ENCODE peak calls at places on chromosomes 11 and 22, in nine cellular contexts. One of them, this sample, is unnamed.
A peak's percentile ranks its signal among the peaks of the same experiment; 100 is the strongest.

GRCh38 chr11:17979770-17980371 is 33.0 kb downstream of the SERGEF start:
- DNase-seq in stimulated activated CD4-positive, alpha-beta T cell treated with anti-CD3 and anti-CD28 coated beads, Interleukin-12 subunit alpha, Interleukin-12 subunit beta, amount 100 ng/mL, for 4 hours: no peak
- DNase-seq in NCI-H460: peak; percentile 26
- DNase-seq in upper lobe of right lung: no peak
- DNase-seq in foreskin fibroblast: peak; percentile 38
- DNase-seq in putamen: no peak
- DNase-seq in stimulated activated CD8-positive, alpha-beta memory T cell treated with anti-CD3 and anti-CD28 coated beads, Interleukin-15, amount 100 ng/mL, for 1 hour: no peak
- DNase-seq in lower lobe of right lung: no peak
- DNase-seq in activated naive CD8-positive, alpha-beta T cell treated with anti-CD3 and anti-CD28 coated beads, Interleukin-2, amount 10 ng/mL, durations not matched to agents 7 days and 5 days: no peak
- DNase-seq in this sample: no peak

GRCh38 chr11:100188137-100188783 is 498.8 kb upstream of the ARHGAP42 start:
- DNase-seq in stimulated activated CD4-positive, alpha-beta T cell treated with anti-CD3 and anti-CD28 coated beads, Interleukin-12 subunit alpha, Interleukin-12 subunit beta, amount 100 ng/mL, for 4 hours: no peak
- DNase-seq in NCI-H460: no peak
- DNase-seq in upper lobe of right lung: no peak
- DNase-seq in foreskin fibroblast: no peak
- DNase-seq in putamen: no peak
- DNase-seq in stimulated activated CD8-positive, alpha-beta memory T cell treated with anti-CD3 and anti-CD28 coated beads, Interleukin-15, amount 100 ng/mL, for 1 hour: no peak
- DNase-seq in lower lobe of right lung: no peak
- DNase-seq in activated naive CD8-positive, alpha-beta T cell treated with anti-CD3 and anti-CD28 coated beads, Interleukin-2, amount 10 ng/mL, durations not matched to agents 7 days and 5 days: no peak
- DNase-seq in this sample: no peak

GRCh38 chr11:11567862-11568650 is 53.7 kb downstream of the GALNT18 start:
- DNase-seq in stimulated activated CD4-positive, alpha-beta T cell treated with anti-CD3 and anti-CD28 coated beads, Interleukin-12 subunit alpha, Interleukin-12 subunit beta, amount 100 ng/mL, for 4 hours: no peak
- DNase-seq in NCI-H460: no peak
- DNase-seq in upper lobe of right lung: no peak
- DNase-seq in foreskin fibroblast: peak; percentile 47
- DNase-seq in putamen: no peak
- DNase-seq in stimulated activated CD8-positive, alpha-beta memory T cell treated with anti-CD3 and anti-CD28 coated beads, Interleukin-15, amount 100 ng/mL, for 1 hour: no peak
- DNase-seq in lower lobe of right lung: no peak
- DNase-seq in activated naive CD8-positive, alpha-beta T cell treated with anti-CD3 and anti-CD28 coated beads, Interleukin-2, amount 10 ng/mL, durations not matched to agents 7 days and 5 days: no peak
- DNase-seq in this sample: peak; percentile 10

GRCh38 chr11:69249086-69249640 is 44.8 kb upstream of the MYEOV start:
- DNase-seq in stimulated activated CD4-positive, alpha-beta T cell treated with anti-CD3 and anti-CD28 coated beads, Interleukin-12 subunit alpha, Interleukin-12 subunit beta, amount 100 ng/mL, for 4 hours: no peak
- DNase-seq in NCI-H460: no peak
- DNase-seq in upper lobe of right lung: no peak
- DNase-seq in foreskin fibroblast: no peak
- DNase-seq in putamen: no peak
- DNase-seq in stimulated activated CD8-positive, alpha-beta memory T cell treated with anti-CD3 and anti-CD28 coated beads, Interleukin-15, amount 100 ng/mL, for 1 hour: no peak
- DNase-seq in lower lobe of right lung: no peak
- DNase-seq in activated naive CD8-positive, alpha-beta T cell treated with anti-CD3 and anti-CD28 coated beads, Interleukin-2, amount 10 ng/mL, durations not matched to agents 7 days and 5 days: no peak
- DNase-seq in this sample: no peak

GRCh38 chr22:47340851-47341436 is 578.5 kb downstream of the TBC1D22A start:
- DNase-seq in stimulated activated CD4-positive, alpha-beta T cell treated with anti-CD3 and anti-CD28 coated beads, Interleukin-12 subunit alpha, Interleukin-12 subunit beta, amount 100 ng/mL, for 4 hours: no peak
- DNase-seq in NCI-H460: no peak
- DNase-seq in upper lobe of right lung: no peak
- DNase-seq in foreskin fibroblast: peak; percentile 61
- DNase-seq in putamen: no peak
- DNase-seq in stimulated activated CD8-positive, alpha-beta memory T cell treated with anti-CD3 and anti-CD28 coated beads, Interleukin-15, amount 100 ng/mL, for 1 hour: no peak
- DNase-seq in lower lobe of right lung: no peak
- DNase-seq in activated naive CD8-positive, alpha-beta T cell treated with anti-CD3 and anti-CD28 coated beads, Interleukin-2, amount 10 ng/mL, durations not matched to agents 7 days and 5 days: no peak
- DNase-seq in this sample: peak; percentile 25

GRCh38 chr11:46917109-46918086 is 952 bp downstream of the LRP4 start:
- DNase-seq in stimulated activated CD4-positive, alpha-beta T cell treated with anti-CD3 and anti-CD28 coated beads, Interleukin-12 subunit alpha, Interleukin-12 subunit beta, amount 100 ng/mL, for 4 hours: no peak
- DNase-seq in NCI-H460: no peak
- DNase-seq in upper lobe of right lung: no peak
- DNase-seq in foreskin fibroblast: peak; percentile 19
- DNase-seq in putamen: no peak
- DNase-seq in stimulated activated CD8-positive, alpha-beta memory T cell treated with anti-CD3 and anti-CD28 coated beads, Interleukin-15, amount 100 ng/mL, for 1 hour: no peak
- DNase-seq in lower lobe of right lung: no peak
- DNase-seq in activated naive CD8-positive, alpha-beta T cell treated with anti-CD3 and anti-CD28 coated beads, Interleukin-2, amount 10 ng/mL, durations not matched to agents 7 days and 5 days: no peak
- DNase-seq in this sample: no peak

GRCh38 chr11:130648601-130649000 is 200.2 kb downstream of the ADAMTS15 start:
- DNase-seq in stimulated activated CD4-positive, alpha-beta T cell treated with anti-CD3 and anti-CD28 coated beads, Interleukin-12 subunit alpha, Interleukin-12 subunit beta, amount 100 ng/mL, for 4 hours: no peak
- DNase-seq in NCI-H460: no peak
- DNase-seq in upper lobe of right lung: no peak
- DNase-seq in foreskin fibroblast: no peak
- DNase-seq in putamen: no peak
- DNase-seq in stimulated activated CD8-positive, alpha-beta memory T cell treated with anti-CD3 and anti-CD28 coated beads, Interleukin-15, amount 100 ng/mL, for 1 hour: no peak
- DNase-seq in lower lobe of right lung: no peak
- DNase-seq in activated naive CD8-positive, alpha-beta T cell treated with anti-CD3 and anti-CD28 coated beads, Interleukin-2, amount 10 ng/mL, durations not matched to agents 7 days and 5 days: no peak
- DNase-seq in this sample: no peak

GRCh38 chr22:49284931-49285330 is 542.7 kb downstream of the BRD1 start:
- DNase-seq in stimulated activated CD4-positive, alpha-beta T cell treated with anti-CD3 and anti-CD28 coated beads, Interleukin-12 subunit alpha, Interleukin-12 subunit beta, amount 100 ng/mL, for 4 hours: no peak
- DNase-seq in NCI-H460: no peak
- DNase-seq in upper lobe of right lung: no peak
- DNase-seq in foreskin fibroblast: no peak
- DNase-seq in putamen: no peak
- DNase-seq in stimulated activated CD8-positive, alpha-beta memory T cell treated with anti-CD3 and anti-CD28 coated beads, Interleukin-15, amount 100 ng/mL, for 1 hour: no peak
- DNase-seq in lower lobe of right lung: no peak
- DNase-seq in activated naive CD8-positive, alpha-beta T cell treated with anti-CD3 and anti-CD28 coated beads, Interleukin-2, amount 10 ng/mL, durations not matched to agents 7 days and 5 days: no peak
- DNase-seq in this sample: no peak

GRCh38 chr11:12291313-12291712 is 86.1 kb upstream of the PARVA start:
- DNase-seq in stimulated activated CD4-positive, alpha-beta T cell treated with anti-CD3 and anti-CD28 coated beads, Interleukin-12 subunit alpha, Interleukin-12 subunit beta, amount 100 ng/mL, for 4 hours: no peak
- DNase-seq in NCI-H460: no peak
- DNase-seq in upper lobe of right lung: no peak
- DNase-seq in foreskin fibroblast: no peak
- DNase-seq in putamen: no peak
- DNase-seq in stimulated activated CD8-positive, alpha-beta memory T cell treated with anti-CD3 and anti-CD28 coated beads, Interleukin-15, amount 100 ng/mL, for 1 hour: no peak
- DNase-seq in lower lobe of right lung: no peak
- DNase-seq in activated naive CD8-positive, alpha-beta T cell treated with anti-CD3 and anti-CD28 coated beads, Interleukin-2, amount 10 ng/mL, durations not matched to agents 7 days and 5 days: no peak
- DNase-seq in this sample: no peak

GRCh38 chr11:2542406-2542805 is 97.6 kb downstream of the KCNQ1 start:
- DNase-seq in stimulated activated CD4-positive, alpha-beta T cell treated with anti-CD3 and anti-CD28 coated beads, Interleukin-12 subunit alpha, Interleukin-12 subunit beta, amount 100 ng/mL, for 4 hours: no peak
- DNase-seq in NCI-H460: no peak
- DNase-seq in upper lobe of right lung: peak; percentile 45
- DNase-seq in foreskin fibroblast: no peak
- DNase-seq in putamen: no peak
- DNase-seq in stimulated activated CD8-positive, alpha-beta memory T cell treated with anti-CD3 and anti-CD28 coated beads, Interleukin-15, amount 100 ng/mL, for 1 hour: no peak
- DNase-seq in lower lobe of right lung: no peak
- DNase-seq in activated naive CD8-positive, alpha-beta T cell treated with anti-CD3 and anti-CD28 coated beads, Interleukin-2, amount 10 ng/mL, durations not matched to agents 7 days and 5 days: no peak
- DNase-seq in this sample: no peak

GRCh38 chr22:43060213-43060612 is 29.0 kb downstream of the TTLL1 start:
- DNase-seq in stimulated activated CD4-positive, alpha-beta T cell treated with anti-CD3 and anti-CD28 coated beads, Interleukin-12 subunit alpha, Interleukin-12 subunit beta, amount 100 ng/mL, for 4 hours: peak; percentile 10
- DNase-seq in NCI-H460: no peak
- DNase-seq in upper lobe of right lung: no peak
- DNase-seq in foreskin fibroblast: peak; percentile 28
- DNase-seq in putamen: no peak
- DNase-seq in stimulated activated CD8-positive, alpha-beta memory T cell treated with anti-CD3 and anti-CD28 coated beads, Interleukin-15, amount 100 ng/mL, for 1 hour: no peak
- DNase-seq in lower lobe of right lung: peak; percentile 52
- DNase-seq in activated naive CD8-positive, alpha-beta T cell treated with anti-CD3 and anti-CD28 coated beads, Interleukin-2, amount 10 ng/mL, durations not matched to agents 7 days and 5 days: peak; percentile 69
- DNase-seq in this sample: no peak

GRCh38 chr11:123640677-123641494 is 13.5 kb downstream of the SCN3B start:
- DNase-seq in stimulated activated CD4-positive, alpha-beta T cell treated with anti-CD3 and anti-CD28 coated beads, Interleukin-12 subunit alpha, Interleukin-12 subunit beta, amount 100 ng/mL, for 4 hours: peak; percentile 44
- DNase-seq in NCI-H460: no peak
- DNase-seq in upper lobe of right lung: peak; percentile 71
- DNase-seq in foreskin fibroblast: peak; percentile 64
- DNase-seq in putamen: no peak
- DNase-seq in stimulated activated CD8-positive, alpha-beta memory T cell treated with anti-CD3 and anti-CD28 coated beads, Interleukin-15, amount 100 ng/mL, for 1 hour: peak; percentile 10
- DNase-seq in lower lobe of right lung: no peak
- DNase-seq in activated naive CD8-positive, alpha-beta T cell treated with anti-CD3 and anti-CD28 coated beads, Interleukin-2, amount 10 ng/mL, durations not matched to agents 7 days and 5 days: peak; percentile 67
- DNase-seq in this sample: peak; percentile 25

GRCh38 chr11:32829157-32829679 is 509 bp upstream of the PRRG4 start:
- DNase-seq in stimulated activated CD4-positive, alpha-beta T cell treated with anti-CD3 and anti-CD28 coated beads, Interleukin-12 subunit alpha, Interleukin-12 subunit beta, amount 100 ng/mL, for 4 hours: no peak
- DNase-seq in NCI-H460: no peak
- DNase-seq in upper lobe of right lung: no peak
- DNase-seq in foreskin fibroblast: no peak
- DNase-seq in putamen: no peak
- DNase-seq in stimulated activated CD8-positive, alpha-beta memory T cell treated with anti-CD3 and anti-CD28 coated beads, Interleukin-15, amount 100 ng/mL, for 1 hour: no peak
- DNase-seq in lower lobe of right lung: no peak
- DNase-seq in activated naive CD8-positive, alpha-beta T cell treated with anti-CD3 and anti-CD28 coated beads, Interleukin-2, amount 10 ng/mL, durations not matched to agents 7 days and 5 days: no peak
- DNase-seq in this sample: no peak

GRCh38 chr22:30705710-30706651 is 11.3 kb downstream of the OSBP2 start:
- DNase-seq in stimulated activated CD4-positive, alpha-beta T cell treated with anti-CD3 and anti-CD28 coated beads, Interleukin-12 subunit alpha, Interleukin-12 subunit beta, amount 100 ng/mL, for 4 hours: no peak
- DNase-seq in NCI-H460: no peak
- DNase-seq in upper lobe of right lung: no peak
- DNase-seq in foreskin fibroblast: peak; percentile 95
- DNase-seq in putamen: peak; percentile 67
- DNase-seq in stimulated activated CD8-positive, alpha-beta memory T cell treated with anti-CD3 and anti-CD28 coated beads, Interleukin-15, amount 100 ng/mL, for 1 hour: no peak
- DNase-seq in lower lobe of right lung: no peak
- DNase-seq in activated naive CD8-positive, alpha-beta T cell treated with anti-CD3 and anti-CD28 coated beads, Interleukin-2, amount 10 ng/mL, durations not matched to agents 7 days and 5 days: no peak
- DNase-seq in this sample: peak; percentile 86

GRCh38 chr11:113553235-113553634 is 78.0 kb upstream of the DRD2 start:
- DNase-seq in stimulated activated CD4-positive, alpha-beta T cell treated with anti-CD3 and anti-CD28 coated beads, Interleukin-12 subunit alpha, Interleukin-12 subunit beta, amount 100 ng/mL, for 4 hours: no peak
- DNase-seq in NCI-H460: no peak
- DNase-seq in upper lobe of right lung: no peak
- DNase-seq in foreskin fibroblast: peak; percentile 50
- DNase-seq in putamen: no peak
- DNase-seq in stimulated activated CD8-positive, alpha-beta memory T cell treated with anti-CD3 and anti-CD28 coated beads, Interleukin-15, amount 100 ng/mL, for 1 hour: no peak
- DNase-seq in lower lobe of right lung: no peak
- DNase-seq in activated naive CD8-positive, alpha-beta T cell treated with anti-CD3 and anti-CD28 coated beads, Interleukin-2, amount 10 ng/mL, durations not matched to agents 7 days and 5 days: no peak
- DNase-seq in this sample: peak; percentile 97

GRCh38 chr11:46374815-46375214 is 6.7 kb upstream of the MDK start:
- DNase-seq in stimulated activated CD4-positive, alpha-beta T cell treated with anti-CD3 and anti-CD28 coated beads, Interleukin-12 subunit alpha, Interleukin-12 subunit beta, amount 100 ng/mL, for 4 hours: no peak
- DNase-seq in NCI-H460: no peak
- DNase-seq in upper lobe of right lung: no peak
- DNase-seq in foreskin fibroblast: no peak
- DNase-seq in putamen: no peak
- DNase-seq in stimulated activated CD8-positive, alpha-beta memory T cell treated with anti-CD3 and anti-CD28 coated beads, Interleukin-15, amount 100 ng/mL, for 1 hour: no peak
- DNase-seq in lower lobe of right lung: no peak
- DNase-seq in activated naive CD8-positive, alpha-beta T cell treated with anti-CD3 and anti-CD28 coated beads, Interleukin-2, amount 10 ng/mL, durations not matched to agents 7 days and 5 days: no peak
- DNase-seq in this sample: no peak

GRCh38 chr22:36297568-36297967 is 44.6 kb downstream of the APOL1 start:
- DNase-seq in stimulated activated CD4-positive, alpha-beta T cell treated with anti-CD3 and anti-CD28 coated beads, Interleukin-12 subunit alpha, Interleukin-12 subunit beta, amount 100 ng/mL, for 4 hours: no peak
- DNase-seq in NCI-H460: no peak
- DNase-seq in upper lobe of right lung: no peak
- DNase-seq in foreskin fibroblast: no peak
- DNase-seq in putamen: no peak
- DNase-seq in stimulated activated CD8-positive, alpha-beta memory T cell treated with anti-CD3 and anti-CD28 coated beads, Interleukin-15, amount 100 ng/mL, for 1 hour: no peak
- DNase-seq in lower lobe of right lung: no peak
- DNase-seq in activated naive CD8-positive, alpha-beta T cell treated with anti-CD3 and anti-CD28 coated beads, Interleukin-2, amount 10 ng/mL, durations not matched to agents 7 days and 5 days: no peak
- DNase-seq in this sample: no peak

GRCh38 chr22:19527861-19528417 is 3.7 kb upstream of the CLDN5 start:
- DNase-seq in stimulated activated CD4-positive, alpha-beta T cell treated with anti-CD3 and anti-CD28 coated beads, Interleukin-12 subunit alpha, Interleukin-12 subunit beta, amount 100 ng/mL, for 4 hours: no peak
- DNase-seq in NCI-H460: no peak
- DNase-seq in upper lobe of right lung: peak; percentile 31
- DNase-seq in foreskin fibroblast: peak; percentile 32
- DNase-seq in putamen: no peak
- DNase-seq in stimulated activated CD8-positive, alpha-beta memory T cell treated with anti-CD3 and anti-CD28 coated beads, Interleukin-15, amount 100 ng/mL, for 1 hour: no peak
- DNase-seq in lower lobe of right lung: no peak
- DNase-seq in activated naive CD8-positive, alpha-beta T cell treated with anti-CD3 and anti-CD28 coated beads, Interleukin-2, amount 10 ng/mL, durations not matched to agents 7 days and 5 days: no peak
- DNase-seq in this sample: peak; percentile 11

GRCh38 chr22:36081023-36081431 is 52.4 kb upstream of the RBFOX2 start:
- DNase-seq in stimulated activated CD4-positive, alpha-beta T cell treated with anti-CD3 and anti-CD28 coated beads, Interleukin-12 subunit alpha, Interleukin-12 subunit beta, amount 100 ng/mL, for 4 hours: no peak
- DNase-seq in NCI-H460: no peak
- DNase-seq in upper lobe of right lung: no peak
- DNase-seq in foreskin fibroblast: peak; percentile 88
- DNase-seq in putamen: no peak
- DNase-seq in stimulated activated CD8-positive, alpha-beta memory T cell treated with anti-CD3 and anti-CD28 coated beads, Interleukin-15, amount 100 ng/mL, for 1 hour: no peak
- DNase-seq in lower lobe of right lung: no peak
- DNase-seq in activated naive CD8-positive, alpha-beta T cell treated with anti-CD3 and anti-CD28 coated beads, Interleukin-2, amount 10 ng/mL, durations not matched to agents 7 days and 5 days: no peak
- DNase-seq in this sample: peak; percentile 96